ENCODE peak calls at places on chromosome 22, in seven cellular contexts. J is stromal cell of bone marrow; A is stimulated activated naive B cell treated with anti-CD40 and anti-IgM and Interleukin-4, amounts not matched to agents 10 μg/mL and 1 μg/mL and 100 μg/mL, for 72 hours; I is nucleus accumbens; T is activated T-helper 1 cell treated with anti-CD3 and anti-CD28 coated beads, Interleukin-2, amount 50 U/mL, for 16 hours; Q is coronary artery; E is GM20000. C is an unnamed sample.

GRCh38 chr22:33054276-33054675 is 3.9 kb downstream of the SYN3 start:
- DNase-seq in J (no peak), A (no peak), I (no peak), T (no peak), Q (no peak), E (no peak), C (no peak)

GRCh38 chr22:44738347-44738715 is 14.0 kb upstream of the ARHGAP8 start:
- DNase-seq in J (no peak), A (no peak), I (no peak), T (no peak), Q (no peak), E (no peak), C (no peak)

GRCh38 chr22:16783930-16784354 is 41.3 kb downstream of the XKR3 start:
- DNase-seq in J (no peak), A (no peak), I (no peak), T (no peak), Q (no peak), E (no peak), C (no peak)

GRCh38 chr22:22968366-22968765 is 80.8 kb downstream of the IGLL5 start:
- DNase-seq in J (no peak), A (no peak), I (no peak), T (no peak), Q (no peak), E (no peak), C (no peak)

GRCh38 chr22:25350551-25350971 is 131.1 kb downstream of the CRYBB2 start:
- DNase-seq in J (no peak), A (no peak), I (no peak), T (no peak), Q (peak; percentile 33), E (no peak), C (no peak)

GRCh38 chr22:30224161-30224857 is 22.2 kb downstream of the LIF start:
- DNase-seq in J (no peak), A (peak; percentile 20), I (no peak), T (no peak), Q (no peak), E (peak; percentile 59), C (no peak)

GRCh38 chr22:27676545-27677188 is 124.9 kb downstream of the MN1 start:
- DNase-seq in J (no peak), A (no peak), I (no peak), T (no peak), Q (no peak), E (no peak), C (no peak)

GRCh38 chr22:39565414-39565944 is 5.1 kb upstream of the CACNA1I start:
- DNase-seq in J (no peak), A (no peak), I (no peak), T (no peak), Q (no peak), E (no peak), C (no peak)

GRCh38 chr22:34294986-34295385 is 374.7 kb upstream of the LARGE1 start:
- DNase-seq in J (no peak), A (no peak), I (no peak), T (no peak), Q (no peak), E (no peak), C (no peak)

GRCh38 chr22:44549021-44549420 is 51.0 kb upstream of the RTL6 start:
- DNase-seq in J (no peak), A (no peak), I (no peak), T (no peak), Q (no peak), E (no peak), C (no peak)

GRCh38 chr22:29314537-29315285 is 786 bp downstream of the RASL10A start:
- DNase-seq in J (no peak), A (no peak), I (no peak), T (no peak), Q (no peak), E (peak; percentile 62), C (no peak)

GRCh38 chr22:39994046-39994565 is 648 bp upstream of the FAM83F start:
- DNase-seq in J (no peak), A (peak; percentile 40), I (no peak), T (no peak), Q (no peak), E (no peak), C (no peak)

GRCh38 chr22:29811377-29811776 is 26.7 kb downstream of the ASCC2 start:
- DNase-seq in J (no peak), A (no peak), I (no peak), T (no peak), Q (no peak), E (no peak), C (no peak)

GRCh38 chr22:25174156-25174887 is 25.3 kb upstream of the CRYBB3 start:
- DNase-seq in J (no peak), A (no peak), I (no peak), T (no peak), Q (no peak), E (no peak), C (no peak)

GRCh38 chr22:30813936-30814335 is 119.3 kb downstream of the OSBP2 start:
- DNase-seq in J (no peak), A (no peak), I (no peak), T (no peak), Q (no peak), E (no peak), C (no peak)

GRCh38 chr22:38203090-38203810 is 1.5 kb downstream of the MAFF start:
- DNase-seq in J (no peak), A (no peak), I (no peak), T (no peak), Q (no peak), E (peak; percentile 66), C (no peak)

GRCh38 chr22:46879083-46879482 is 116.6 kb downstream of the TBC1D22A start:
- DNase-seq in J (peak; percentile 52), A (no peak), I (no peak), T (no peak), Q (no peak), E (no peak), C (no peak)

GRCh38 chr22:32661296-32661695 is 140.2 kb upstream of the TIMP3 start:
- DNase-seq in J (peak; percentile 88), A (no peak), I (no peak), T (no peak), Q (no peak), E (no peak), C (no peak)

C was measured in esophagus muscularis mucosa.